ENCODE peak calls at places on chromosome 12, in four cellular contexts. C, P, Q and Z are unnamed samples. For H3K4me1, the result is how much of the 10 kb centered on the place peaks cover.

GRCh38 chr12:5914387-5915149 is 30.5 kb downstream of the ANO2 start:
- DNase-seq in C (no peak), P (no peak), Q (no peak), Z (no peak)

GRCh38 chr12:65121049-65121955 is at the start of gene WIF1:
- DNase-seq in C (peak), P (peak), Q (peak), Z (no peak)

GRCh38 chr12:120110550-120111501 is 5.7 kb downstream of the RAB35 start:
- DNase-seq in Q (no peak), P (no peak), C (peak), Z (peak)

GRCh38 chr12:114319422-114319821 is 86.5 kb downstream of the TBX5 start:
- DNase-seq in P (no peak), C (no peak), Q (no peak), Z (no peak)

GRCh38 chr12:58915634-58916033 is 4.7 kb downstream of the LRIG3 start:
- DNase-seq in C (peak), P (no peak), Q (no peak), Z (no peak)

GRCh38 chr12:32820376-32820931 is 64.8 kb upstream of the YARS2 start:
- DNase-seq in C (peak), Q (no peak), P (no peak), Z (no peak)

GRCh38 chr12:112916270-112916669 is 9.5 kb downstream of the OAS1 start:
- DNase-seq in P (no peak), Q (no peak), C (peak), Z (no peak)

GRCh38 chr12:69655616-69656336 is 43.3 kb downstream of the BEST3 start:
- DNase-seq in C (no peak), Q (no peak), P (no peak), Z (peak)

GRCh38 chr12:70449074-70449757 is 83.1 kb downstream of the KCNMB4 start:
- DNase-seq in C (no peak), P (no peak), Q (no peak), Z (no peak)

GRCh38 chr12:40175489-40175888 is 49.3 kb upstream of the LRRK2 start:
- DNase-seq in P (no peak), Q (no peak), C (no peak), Z (no peak)

GRCh38 chr12:52198454-52199215 is 6.8 kb upstream of the KRT80 start:
- DNase-seq in C (no peak), Q (no peak), P (no peak), Z (no peak)

GRCh38 chr12:111748195-111748803 is 18.4 kb upstream of the ALDH2 start:
- DNase-seq in C (no peak), Q (no peak), P (peak), Z (no peak)

GRCh38 chr12:50103767-50104321 is at the start of gene GPD1:
- DNase-seq in Q (no peak), P (peak), C (peak), Z (no peak)

GRCh38 chr12:112468041-112468440 is 49.3 kb downstream of the PTPN11 start:
- DNase-seq in P (no peak), C (no peak), Q (no peak), Z (no peak)

GRCh38 chr12:62466596-62467411 is at the start of gene MON2:
- DNase-seq in Q (peak), P (peak), C (peak), Z (peak)

DNA sequence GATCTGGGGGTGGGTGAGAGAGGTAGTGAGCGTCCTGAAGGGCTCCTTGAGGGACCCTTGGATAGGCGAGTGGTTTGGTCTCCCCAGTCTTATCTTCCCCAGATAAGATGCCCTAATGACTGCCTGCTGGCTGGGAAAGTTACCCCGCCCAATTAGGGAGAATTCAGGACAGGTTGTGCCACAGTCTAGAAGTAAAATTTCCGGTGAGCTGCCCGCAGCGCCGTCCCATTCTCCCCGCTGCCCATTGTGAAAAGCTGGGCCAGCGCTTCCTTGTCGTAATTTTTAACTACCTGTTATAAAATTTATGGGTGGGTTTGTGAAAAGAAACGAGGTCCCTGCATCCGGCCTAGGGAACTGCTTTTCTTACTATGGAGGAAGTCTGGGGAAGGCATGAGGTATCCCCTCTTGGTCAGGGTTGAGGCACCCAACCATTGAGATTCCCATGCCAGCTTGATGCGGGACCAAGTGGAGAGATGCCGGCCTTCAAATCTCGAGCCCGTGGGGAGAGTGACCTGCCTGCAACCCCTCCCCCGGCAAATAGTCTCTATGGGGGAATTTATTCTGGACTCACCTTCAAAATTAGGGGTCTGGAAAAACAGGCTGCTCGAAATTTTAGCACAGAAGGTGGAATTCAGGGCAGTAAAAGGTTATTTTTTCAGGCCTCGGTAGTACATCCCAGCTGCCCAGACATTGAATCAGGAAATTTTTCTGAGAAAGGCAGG is 6.6 kb downstream of the HOXC8 start:
- DNase-seq in C (no peak), P (no peak), Q (no peak), Z (no peak)
- H3K27ac ChIP-seq in C (no peak), P (no peak), Q (no peak), Z (no peak)

GRCh38 chr12:124316257-124316656 is 21.4 kb downstream of the RFLNA start:
- DNase-seq in Q (no peak), P (no peak), C (no peak), Z (no peak)

GRCh38 chr12:124315316-124315924 is 20.5 kb downstream of the RFLNA start:
- DNase-seq in Q (no peak), C (no peak), P (no peak), Z (no peak)

GRCh38 chr12:124311292-124312109 is 16.6 kb downstream of the RFLNA start:
- DNase-seq in P (no peak), C (no peak), Q (no peak), Z (no peak)

GRCh38 chr12:124312601-124313000 is 17.7 kb downstream of the RFLNA start:
- DNase-seq in Q (no peak), P (no peak), C (no peak), Z (no peak)

DNA sequence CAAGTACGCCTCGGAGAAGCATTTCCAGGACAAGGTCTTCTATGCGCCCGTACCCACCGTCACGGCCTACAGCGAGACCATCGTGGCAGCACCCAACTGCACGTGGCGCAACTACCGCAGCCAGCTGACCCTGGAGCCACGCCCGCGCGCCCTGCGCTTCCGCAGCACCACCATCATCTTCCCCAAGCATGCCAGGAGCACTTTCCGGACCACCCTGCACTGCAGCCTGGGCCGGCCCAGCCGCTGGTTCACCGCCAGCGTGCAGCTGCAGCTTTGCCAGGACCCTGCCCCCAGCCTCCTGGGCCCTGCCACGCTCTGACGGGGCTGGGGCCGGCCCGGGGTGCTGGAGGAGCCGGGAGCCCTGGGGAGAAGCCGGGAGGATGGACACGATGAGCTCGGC is 19.3 kb downstream of the RFLNA start:
- DNase-seq in C (no peak), Q (no peak), P (no peak), Z (no peak)
- H3K4me1 ChIP-seq in C (under half), Q (under half), P (under half), Z (under half)

GRCh38 chr12:11813422-11813813 is 163.9 kb downstream of the ETV6 start:
- DNase-seq in Q (no peak), C (no peak), P (no peak), Z (no peak)

GRCh38 chr12:11812558-11813421 is 163.3 kb downstream of the ETV6 start:
- DNase-seq in Q (peak), P (peak), C (peak), Z (no peak)

GRCh38 chr12:11814362-11814761 is 164.9 kb downstream of the ETV6 start:
- DNase-seq in Q (no peak), P (no peak), C (no peak), Z (no peak)

GRCh38 chr12:11819643-11820042 is 170.2 kb downstream of the ETV6 start:
- DNase-seq in Q (no peak), C (no peak), P (no peak), Z (no peak)

DNA sequence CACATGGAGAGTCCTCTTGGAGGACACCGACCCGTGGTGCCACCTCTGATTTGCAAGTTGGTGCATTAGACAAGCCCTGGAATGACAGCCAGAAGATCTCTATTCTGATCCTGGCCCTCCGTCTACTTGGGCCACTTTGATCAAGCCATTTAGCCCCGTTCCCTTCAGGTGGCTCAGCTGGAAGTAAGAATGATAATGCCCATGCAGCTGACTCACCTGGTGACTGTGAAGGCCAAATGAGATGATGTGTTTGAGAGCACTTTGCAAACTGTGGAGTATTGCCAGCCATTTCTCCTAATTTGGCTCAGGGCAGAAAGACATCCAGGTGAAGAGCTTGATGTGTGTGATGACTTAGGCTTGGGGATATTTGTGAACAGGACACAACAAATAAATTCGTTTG is 165.9 kb downstream of the ETV6 start:
- DNase-seq in Q (no peak), P (no peak), C (no peak), Z (no peak)
- H3K27ac ChIP-seq in Q (no peak), P (no peak), C (no peak), Z (no peak)

GRCh38 chr12:91954761-91955160 is 190.9 kb downstream of the BTG1 start:
- DNase-seq in Q (no peak), C (no peak), P (no peak), Z (no peak)

GRCh38 chr12:91954326-91954725 is 191.3 kb downstream of the BTG1 start:
- DNase-seq in C (no peak), Q (no peak), P (no peak), Z (no peak)

GRCh38 chr12:91964501-91964900 is 181.1 kb downstream of the BTG1 start:
- DNase-seq in Q (no peak), P (no peak), C (no peak), Z (no peak)

GRCh38 chr12:91959220-91959619 is 186.4 kb downstream of the BTG1 start:
- DNase-seq in Q (no peak), C (no peak), P (no peak), Z (no peak)

DNA sequence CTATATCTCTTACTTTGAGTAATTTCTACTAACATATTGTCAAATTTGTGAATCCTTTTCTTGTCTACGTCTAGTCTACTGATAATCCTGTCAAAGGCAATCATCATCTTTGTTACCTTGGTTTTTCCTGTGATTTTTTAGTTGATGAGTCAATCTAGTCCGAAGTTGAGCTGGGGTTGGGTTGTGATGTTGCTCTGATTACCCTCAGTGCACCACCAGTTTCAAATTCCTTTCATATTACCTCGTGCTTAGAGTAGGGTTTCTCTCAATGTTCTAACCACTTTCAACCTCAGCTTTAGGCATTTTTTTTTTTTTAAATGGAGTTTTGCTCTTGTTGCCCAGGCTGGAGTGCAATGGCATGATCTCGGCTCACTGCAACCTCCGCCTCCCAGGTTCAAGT is 186.8 kb downstream of the BTG1 start:
- DNase-seq in Q (no peak), C (no peak), P (no peak), Z (no peak)
- H3K4me1 ChIP-seq in Q (under half), C (under half), P (under half), Z (under half)

GRCh38 chr12:115623275-115623674 is 654.2 kb downstream of the MED13L start:
- DNase-seq in Q (no peak), P (no peak), C (no peak), Z (no peak)
- H3K27ac ChIP-seq in Q (peak), P (no peak), C (peak), Z (no peak)

DNA sequence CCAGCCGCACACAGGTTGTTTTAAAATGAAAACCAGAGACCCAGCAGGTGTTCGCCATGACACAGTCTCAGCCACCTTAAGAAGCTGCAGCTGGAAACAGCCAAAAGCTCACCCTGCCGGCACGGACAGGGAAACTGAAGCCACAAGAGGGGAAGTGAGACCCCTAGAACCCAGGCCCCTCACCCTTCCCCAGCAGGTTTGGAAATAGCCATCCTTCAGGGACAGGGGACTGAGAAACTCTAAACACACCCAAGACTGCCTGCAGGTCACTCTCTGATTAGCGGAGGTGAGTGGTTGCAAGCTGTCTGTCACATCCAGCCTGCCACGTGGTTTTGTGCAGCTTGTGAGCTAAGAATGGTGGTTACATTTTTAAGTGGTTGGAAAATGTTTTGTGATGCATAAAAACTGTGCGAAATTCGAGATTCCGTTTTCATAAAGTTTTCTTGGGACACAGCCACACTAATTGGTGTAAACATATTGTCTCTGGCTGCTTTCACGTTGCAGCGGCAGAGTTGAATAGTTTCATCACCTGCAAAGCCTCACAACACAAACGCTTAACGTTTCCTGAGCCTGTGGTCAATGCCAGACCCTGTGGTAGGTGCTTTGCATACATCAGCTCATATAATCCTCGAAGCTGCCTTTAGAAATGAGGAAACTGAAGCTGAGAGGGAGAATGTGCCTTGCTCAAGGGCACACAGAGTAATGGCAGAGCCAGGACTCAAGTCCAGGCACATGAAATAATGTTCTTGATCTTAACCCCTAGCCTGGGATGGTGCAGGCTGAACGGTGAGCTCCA is 1.7 kb upstream of the SELPLG start:
- DNase-seq in C (no peak), P (no peak), Q (no peak), Z (no peak)
- H3K4me1 ChIP-seq in C (under half), P (under half), Q (under half), Z (under half)

DNA sequence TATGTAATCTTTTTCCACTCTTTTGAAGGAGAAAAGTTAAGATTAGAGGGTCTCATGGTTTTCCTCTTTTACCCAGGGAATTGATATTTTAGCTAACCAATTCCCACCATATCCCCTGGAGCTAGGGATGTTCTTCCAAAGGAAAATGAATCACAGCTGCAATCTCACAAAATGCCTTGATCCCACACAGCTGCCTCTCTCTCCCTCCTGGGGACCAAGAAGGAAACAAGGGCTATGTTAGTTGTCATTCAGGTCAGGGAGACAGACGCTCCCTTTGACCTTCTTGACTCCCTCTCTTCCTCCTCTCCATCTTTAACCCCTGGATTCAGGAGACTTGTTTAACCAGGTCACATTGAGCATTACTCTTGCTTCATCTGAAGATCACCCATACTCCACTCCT is 9.5 kb downstream of the DCN start:
- DNase-seq in Q (no peak), C (peak), P (no peak), Z (no peak)
- H3K27ac ChIP-seq in Q (no peak), C (peak), P (no peak), Z (peak)

GRCh38 chr12:807041-807717 is 54.8 kb downstream of the WNK1 start:
- DNase-seq in Q (no peak), C (no peak), P (no peak), Z (no peak)
- H3K4me1 ChIP-seq in Q (under half), C (half or more), P (under half), Z (half or more)

GRCh38 chr12:122423258-122424165 is 1.0 kb upstream of the CLIP1 start:
- DNase-seq in C (no peak), P (peak), Q (peak), Z (no peak)

GRCh38 chr12:122420471-122421262 is 1.8 kb downstream of the CLIP1 start:
- DNase-seq in Q (no peak), C (no peak), P (no peak), Z (no peak)

GRCh38 chr12:122421263-122421814 is 1.1 kb downstream of the CLIP1 start:
- DNase-seq in P (peak), C (no peak), Q (no peak), Z (peak)

GRCh38 chr12:122422769-122423257 is 344 bp upstream of the CLIP1 start:
- DNase-seq in C (no peak), P (no peak), Q (peak), Z (peak)

GRCh38 chr12:122421815-122422737 is at the start of gene CLIP1:
- DNase-seq in C (peak), P (peak), Q (peak), Z (peak)
- H3K27ac ChIP-seq in C (peak), P (peak), Q (peak), Z (peak)